ENCODE peak calls at places on chromosomes 16 and 17, in seven cellular contexts. I is stomach, A is prostate gland, P is endothelial cell of umbilical vein, W is gastrocnemius medialis, S is GM12891, T is esophagus squamous epithelium. Z is an unnamed sample.
A peak's percentile ranks its signal among the peaks of the same experiment; 100 is the strongest.

GRCh38 chr17:79574108-79574507 is 36.7 kb downstream of the RBFOX3 start:
- DNase-seq in I (no peak), A (no peak), P (no peak), W (no peak), S (no peak), T (no peak), Z (no peak)

GRCh38 chr17:83162035-83162745 is 82.8 kb downstream of the METRNL start:
- DNase-seq in I (no peak), A (no peak), P (no peak), W (no peak), S (no peak), T (no peak), Z (no peak)

GRCh38 chr16:10752843-10753523 is 9.3 kb downstream of the NUBP1 start:
- DNase-seq in I (peak; percentile 31), A (no peak), P (no peak), W (peak; percentile 56), S (no peak), T (peak; percentile 19), Z (no peak)

GRCh38 chr16:2471016-2471652 is at the start of gene NTN3:
- DNase-seq in I (no peak), A (no peak), P (no peak), W (no peak), S (no peak), T (no peak), Z (peak; percentile 75)

GRCh38 chr17:75073618-75074047 is 14.1 kb upstream of the SLC16A5 start:
- DNase-seq in I (no peak), A (peak; percentile 66), P (no peak), W (peak; percentile 50), S (no peak), T (no peak), Z (no peak)

GRCh38 chr17:43366809-43367587 is 31.8 kb upstream of the ARL4D start:
- DNase-seq in I (no peak), A (no peak), P (no peak), W (peak; percentile 53), S (no peak), T (no peak), Z (no peak)

GRCh38 chr16:24151482-24151939 is 104.6 kb upstream of the CACNG3 start:
- DNase-seq in I (no peak), A (no peak), P (peak; percentile 88), W (no peak), S (no peak), T (no peak), Z (no peak)

GRCh38 chr17:59152925-59153324 is 2.1 kb downstream of the SKA2 start:
- DNase-seq in I (no peak), A (no peak), P (peak; percentile 14), W (no peak), S (no peak), T (no peak), Z (no peak)

GRCh38 chr17:1928976-1929375 is 96.2 kb downstream of the RTN4RL1 start:
- DNase-seq in I (no peak), A (no peak), P (no peak), W (no peak), S (no peak), T (no peak), Z (peak; percentile 32)

GRCh38 chr16:79007614-79008013 is 592.9 kb downstream of the MAF start:
- DNase-seq in I (no peak), A (no peak), P (no peak), W (no peak), S (no peak), T (no peak), Z (no peak)

GRCh38 chr17:79799174-79799537 is 2.3 kb upstream of the CBX8 start:
- DNase-seq in I (no peak), A (no peak), P (no peak), W (no peak), S (no peak), T (no peak), Z (no peak)

GRCh38 chr16:57628008-57628781 is at the start of gene ADGRG1:
- DNase-seq in I (peak; percentile 72), A (peak; percentile 70), P (peak; percentile 95), W (peak; percentile 25), S (peak; percentile 46), T (peak; percentile 22), Z (peak; percentile 74)

GRCh38 chr16:57893559-57894389 is 77.2 kb downstream of the CNGB1 start:
- DNase-seq in I (no peak), A (no peak), P (peak; percentile 92), W (no peak), S (no peak), T (no peak), Z (no peak)

GRCh38 chr16:86391987-86392386 is 118.3 kb upstream of the FOXF1 start:
- DNase-seq in I (no peak), A (no peak), P (peak; percentile 44), W (no peak), S (no peak), T (no peak), Z (no peak)

GRCh38 chr17:17763136-17763535 is 73.7 kb downstream of the SREBF1 start:
- DNase-seq in I (no peak), A (no peak), P (no peak), W (no peak), S (no peak), T (no peak), Z (no peak)

GRCh38 chr16:57507414-57508083 is 21.3 kb upstream of the DOK4 start:
- DNase-seq in I (no peak), A (no peak), P (no peak), W (no peak), S (no peak), T (no peak), Z (no peak)

GRCh38 chr16:62034236-62035114 is 1.8 kb downstream of the CDH8 start:
- DNase-seq in I (no peak), A (no peak), P (no peak), W (no peak), S (no peak), T (no peak), Z (no peak)

GRCh38 chr17:56752263-56752662 is 81.5 kb downstream of the C17orf67 start:
- DNase-seq in I (no peak), A (no peak), P (peak; percentile 23), W (no peak), S (no peak), T (no peak), Z (no peak)

GRCh38 chr17:6800422-6801027 is 24.5 kb downstream of the FBXO39 start:
- DNase-seq in I (no peak), A (no peak), P (peak; percentile 28), W (no peak), S (no peak), T (no peak), Z (no peak)

GRCh38 chr17:70365098-70365583 is 195.8 kb downstream of the KCNJ2 start:
- DNase-seq in I (no peak), A (no peak), P (peak; percentile 10), W (no peak), S (peak; percentile 10), T (no peak), Z (no peak)

GRCh38 chr16:48901712-48902374 is 291.9 kb upstream of the N4BP1 start:
- DNase-seq in I (no peak), A (no peak), P (no peak), W (no peak), S (no peak), T (no peak), Z (no peak)

GRCh38 chr16:22948058-22948602 is 134.2 kb downstream of the HS3ST2 start:
- DNase-seq in I (no peak), A (no peak), P (no peak), W (no peak), S (peak; percentile 14), T (no peak), Z (no peak)

GRCh38 chr16:66603537-66604375 is 748 bp upstream of the CMTM3 start:
- DNase-seq in I (peak; percentile 37), A (peak; percentile 42), P (peak; percentile 61), W (no peak), S (peak; percentile 47), T (no peak), Z (peak; percentile 18)
- TF ChIP-seq POLR2A in I (no peak), A (no peak), P (no peak), W (no peak), S (peak; percentile 38), T (no peak), Z (no peak)

GRCh38 chr16:4316732-4317461 is 1.0 kb downstream of the GLIS2 start:
- DNase-seq in I (peak; percentile 74), A (no peak), P (peak; percentile 49), W (no peak), S (no peak), T (no peak), Z (no peak)

GRCh38 chr16:4314532-4315184 is 1.2 kb upstream of the GLIS2 start:
- DNase-seq in I (no peak), A (no peak), P (peak; percentile 36), W (no peak), S (no peak), T (no peak), Z (peak; percentile 23)

GRCh38 chr16:4316103-4316731 is 350 bp downstream of the GLIS2 start:
- DNase-seq in I (no peak), A (no peak), P (no peak), W (no peak), S (no peak), T (no peak), Z (no peak)

GRCh38 chr16:4313563-4314531 is 2.0 kb upstream of the GLIS2 start:
- DNase-seq in I (peak; percentile 72), A (no peak), P (no peak), W (no peak), S (no peak), T (no peak), Z (peak; percentile 73)

DNA sequence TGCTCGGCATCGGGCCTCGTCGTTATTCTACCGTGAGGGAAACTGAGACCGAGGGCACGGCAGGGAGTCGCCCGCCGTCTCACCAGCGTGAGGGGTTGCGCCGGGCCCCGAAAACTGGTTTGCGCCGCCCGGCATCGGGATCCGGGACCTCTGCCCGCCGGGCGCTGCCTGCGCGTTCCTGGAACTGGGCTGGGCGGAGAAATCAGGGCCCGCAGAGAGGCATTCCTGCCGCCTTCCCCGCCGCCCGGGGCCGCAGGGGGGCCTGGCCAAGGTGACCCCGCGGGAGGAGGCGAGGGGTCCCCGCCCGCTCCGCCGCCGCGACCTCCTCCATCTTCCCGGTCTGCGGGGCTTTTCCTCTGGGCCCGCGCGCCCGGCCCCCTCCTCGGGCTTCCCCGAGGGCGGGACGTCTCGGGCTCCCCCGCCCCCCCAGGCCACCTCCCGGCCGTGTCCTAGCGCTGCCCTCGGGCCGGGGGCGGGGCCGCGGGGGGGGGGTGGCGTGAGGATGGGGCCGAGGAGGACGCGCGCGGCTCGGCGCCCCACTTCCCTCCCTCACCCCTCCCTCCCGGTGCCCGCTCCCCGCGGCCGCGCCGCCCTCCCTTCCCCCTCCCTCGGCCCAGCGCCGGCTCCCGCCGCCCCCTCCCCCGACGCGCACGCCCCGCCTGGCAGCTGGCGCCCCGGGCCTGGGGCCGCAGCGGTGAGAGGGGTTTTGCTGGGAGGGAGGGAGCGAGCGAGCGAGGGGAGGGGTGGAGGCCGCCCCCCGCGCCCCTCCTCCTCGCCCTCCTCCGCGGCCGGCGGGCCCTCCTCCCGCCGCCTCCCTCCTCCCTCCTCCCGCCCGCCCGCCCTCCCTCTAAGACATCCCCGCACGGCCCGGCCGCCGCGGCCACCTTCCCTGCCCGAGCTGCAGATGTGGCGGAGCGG is at the start of gene GLIS2:
- DNase-seq in I (peak; percentile 73), A (peak; percentile 51), P (peak; percentile 60), W (no peak), S (no peak), T (no peak), Z (no peak)
- TF ChIP-seq POLR2A in I (no peak), A (peak; percentile 63), P (no peak), W (peak; percentile 21), S (no peak), T (no peak), Z (no peak)

GRCh38 chr16:352547-353403 is at the start of gene AXIN1:
- DNase-seq in I (peak; percentile 100), A (peak; percentile 100), P (peak; percentile 85), W (peak; percentile 100), S (peak; percentile 92), T (peak; percentile 99), Z (peak; percentile 93)
- TF ChIP-seq POLR2A in I (no peak), A (peak; percentile 98), P (peak; percentile 65), W (peak; percentile 41), S (no peak), T (no peak), Z (no peak)

GRCh38 chr17:60629120-60629519 is 29.1 kb downstream of the PPM1D start:
- DNase-seq in I (no peak), A (no peak), P (no peak), W (no peak), S (no peak), T (no peak), Z (no peak)
- TF ChIP-seq POLR2A in I (no peak), A (no peak), P (no peak), W (no peak), S (no peak), T (no peak), Z (no peak)